ENCODE peak calls at places on chromosomes 1 and 21, in six cellular contexts. M is AG08396; E is head of caudate nucleus; G is ACHN; H is activated T-cell treated with anti-CD3 and anti-CD28 coated beads for 1 hour; F is CD8-positive, alpha-beta T cell. R is an unnamed sample.

GRCh38 chr1:226491093-226491850 is 57.3 kb upstream of the STUM start:
- DNase-seq in E (no peak), G (no peak), F (no peak), M (no peak), H (no peak), R (no peak)

GRCh38 chr1:41887365-41887764 is 31.4 kb downstream of the HIVEP3 start:
- DNase-seq in F (no peak), M (no peak), E (no peak), H (no peak), G (no peak), R (no peak)

GRCh38 chr1:118097622-118098348 is 87.2 kb downstream of the SPAG17 start:
- DNase-seq in G (no peak), E (no peak), F (no peak), M (no peak), H (no peak), R (no peak)

GRCh38 chr1:235844776-235845175 is 21.9 kb downstream of the LYST start:
- DNase-seq in M (no peak), G (no peak), H (no peak), E (no peak), F (no peak), R (no peak)

GRCh38 chr1:52654063-52654462 is 21.1 kb downstream of the SHISAL2A start:
- DNase-seq in G (no peak), F (no peak), M (no peak), H (no peak), E (no peak), R (no peak)

GRCh38 chr1:236345728-236346127 is 48.4 kb upstream of the EDARADD start:
- DNase-seq in E (no peak), G (peak; percentile 46), F (no peak), M (no peak), H (no peak), R (no peak)

GRCh38 chr1:73452522-73452921 is 745.5 kb downstream of the LRRIQ3 start:
- DNase-seq in H (no peak), E (no peak), F (no peak), M (no peak), G (no peak), R (no peak)

GRCh38 chr1:67791686-67792475 is 41.4 kb downstream of the GNG12 start:
- DNase-seq in F (no peak), E (no peak), G (peak; percentile 94), H (no peak), M (peak; percentile 68), R (no peak)

GRCh38 chr1:8664887-8665286 is 152.6 kb downstream of the RERE start:
- DNase-seq in H (no peak), M (no peak), F (no peak), E (no peak), G (no peak), R (no peak)

GRCh38 chr21:42236014-42236413 is 17.1 kb downstream of the ABCG1 start:
- DNase-seq in H (no peak), G (no peak), F (no peak), M (no peak), E (no peak), R (no peak)

GRCh38 chr1:107748529-107748928 is 216.5 kb downstream of the VAV3 start:
- DNase-seq in M (no peak), E (no peak), G (peak; percentile 61), F (no peak), H (no peak), R (no peak)

GRCh38 chr21:34198232-34199120 is 125.1 kb downstream of the MRPS6 start:
- DNase-seq in E (no peak), G (no peak), F (peak; percentile 6), M (no peak), H (no peak), R (no peak)

GRCh38 chr1:212987702-212988322 is 27.9 kb downstream of the ANGEL2 start:
- DNase-seq in M (no peak), E (no peak), F (no peak), H (no peak), G (peak; percentile 23), R (no peak)

GRCh38 chr1:205775717-205776056 is 405 bp upstream of the RAB29 start:
- DNase-seq in M (peak; percentile 24), F (no peak), H (no peak), E (no peak), G (peak; percentile 18), R (no peak)

GRCh38 chr1:94560333-94560732 is 18.8 kb upstream of the F3 start:
- DNase-seq in M (no peak), E (no peak), H (no peak), G (no peak), F (no peak), R (no peak)

GRCh38 chr1:10530756-10531155 is 56.0 kb downstream of the PEX14 start:
- DNase-seq in F (no peak), E (no peak), G (peak; percentile 45), M (peak; percentile 64), H (no peak), R (no peak)

GRCh38 chr21:42555756-42556438 is 42.2 kb downstream of the SLC37A1 start:
- DNase-seq in E (no peak), M (no peak), H (no peak), G (no peak), F (no peak), R (peak; percentile 31)

GRCh38 chr1:33420870-33421775 is 9.8 kb downstream of the PHC2 start:
- DNase-seq in E (no peak), G (peak; percentile 9), H (no peak), F (no peak), M (no peak), R (no peak)

GRCh38 chr1:200376521-200376920 is 33.3 kb downstream of the ZNF281 start:
- DNase-seq in M (no peak), F (no peak), E (no peak), H (no peak), G (no peak), R (no peak)

GRCh38 chr1:93620841-93621210 is 60.8 kb downstream of the BCAR3 start:
- DNase-seq in F (no peak), H (no peak), E (no peak), G (peak; percentile 35), M (no peak), R (no peak)

GRCh38 chr1:35554261-35555211 is 2.7 kb downstream of the KIAA0319L start:
- DNase-seq in E (no peak), F (no peak), M (no peak), G (no peak), H (no peak), R (peak; percentile 66)

GRCh38 chr1:15993666-15994065 is 10.4 kb upstream of the SRARP start:
- DNase-seq in H (no peak), E (no peak), F (no peak), G (no peak), M (no peak), R (no peak)

GRCh38 chr1:59072017-59072947 is 224.6 kb upstream of the FGGY start:
- DNase-seq in G (no peak), M (no peak), F (no peak), H (no peak), E (no peak), R (no peak)

GRCh38 chr21:36396971-36397370 is 11.8 kb downstream of the CHAF1B start:
- DNase-seq in H (no peak), E (no peak), G (no peak), F (no peak), M (no peak), R (no peak)

GRCh38 chr1:6178751-6179563 is 1.2 kb downstream of the CHD5 start:
- DNase-seq in F (no peak), E (no peak), H (no peak), G (no peak), M (no peak), R (no peak)